ENCODE peak calls at places on chromosomes 2 and 18, in four cellular contexts. I is K562, U is IMR-90, Z is endothelial cell of umbilical vein. H is an unnamed sample.

GRCh38 chr2:37507069-37507410 is 162.6 kb downstream of the QPCT start:
- DNase-seq in I (no peak), U (no peak), Z (no peak), H (no peak)

GRCh38 chr2:130744287-130745117 is 10.8 kb upstream of the AMER3 start:
- DNase-seq in I (no peak), U (no peak), Z (no peak), H (no peak)

GRCh38 chr2:200705305-200705985 is 106.3 kb upstream of the BZW1 start:
- DNase-seq in I (peak), U (peak), Z (no peak), H (no peak)

GRCh38 chr2:158539176-158539895 is 82.6 kb downstream of the PKP4 start:
- DNase-seq in I (peak), U (peak), Z (peak), H (no peak)

GRCh38 chr2:222743263-222743865 is 71.9 kb downstream of the MOGAT1 start:
- DNase-seq in I (no peak), U (no peak), Z (peak), H (no peak)

GRCh38 chr2:68645523-68645922 is 2.1 kb downstream of the PROKR1 start:
- DNase-seq in I (no peak), U (peak), Z (no peak), H (no peak)

GRCh38 chr2:55454121-55454520 is 34.5 kb upstream of the CCDC88A start:
- DNase-seq in I (no peak), U (no peak), Z (no peak), H (no peak)

GRCh38 chr2:74261204-74261864 is 62.9 kb downstream of the MTHFD2 start:
- DNase-seq in I (no peak), U (no peak), Z (peak), H (no peak)

GRCh38 chr18:8834837-8835236 is 129.5 kb downstream of the MTCL1 start:
- DNase-seq in I (peak), U (no peak), Z (no peak), H (no peak)

GRCh38 chr2:25207078-25207545 is 38.7 kb upstream of the POMC start:
- DNase-seq in I (no peak), U (no peak), Z (no peak), H (no peak)

GRCh38 chr2:123502926-123503325 is 522.2 kb upstream of the CNTNAP5 start:
- DNase-seq in I (no peak), U (no peak), Z (no peak), H (no peak)

GRCh38 chr18:33020877-33021276 is 248.1 kb upstream of the KLHL14 start:
- DNase-seq in I (no peak), U (no peak), Z (no peak), H (no peak)

GRCh38 chr18:37299471-37300304 is 265.9 kb downstream of the CELF4 start:
- DNase-seq in I (peak), U (peak), Z (peak), H (peak)

GRCh38 chr2:58606799-58607198 is 365.7 kb upstream of the FANCL start:
- DNase-seq in I (peak), U (peak), Z (no peak), H (no peak)

GRCh38 chr2:145760781-145761649 is 1241.1 kb upstream of the ZEB2 start:
- DNase-seq in I (no peak), U (peak), Z (peak), H (no peak)

GRCh38 chr2:137706786-137707613 is 257.3 kb upstream of the HNMT start:
- DNase-seq in I (no peak), U (no peak), Z (no peak), H (no peak)

GRCh38 chr2:207042155-207042554 is 102.8 kb downstream of the CPO start:
- DNase-seq in I (no peak), U (peak), Z (no peak), H (no peak)

GRCh38 chr2:15810451-15811150 is 129.7 kb upstream of the MYCN start:
- DNase-seq in I (no peak), U (no peak), Z (no peak), H (no peak)

GRCh38 chr2:70789304-70790078 is 952 bp downstream of the FIGLA start:
- DNase-seq in I (peak), U (peak), Z (peak), H (no peak)

GRCh38 chr2:241852981-241853631 is 5.6 kb downstream of the PDCD1 start:
- DNase-seq in I (no peak), U (no peak), Z (no peak), H (no peak)

GRCh38 chr2:158486150-158486969 is 29.6 kb downstream of the PKP4 start:
- DNase-seq in I (no peak), U (peak), Z (no peak), H (no peak)

GRCh38 chr18:79610461-79611039 is 69.1 kb upstream of the CTDP1 start:
- DNase-seq in I (peak), U (no peak), Z (no peak), H (no peak)

GRCh38 chr18:59715966-59716369 is 18.7 kb upstream of the CCBE1 start:
- DNase-seq in I (no peak), U (peak), Z (peak), H (no peak)

DNA sequence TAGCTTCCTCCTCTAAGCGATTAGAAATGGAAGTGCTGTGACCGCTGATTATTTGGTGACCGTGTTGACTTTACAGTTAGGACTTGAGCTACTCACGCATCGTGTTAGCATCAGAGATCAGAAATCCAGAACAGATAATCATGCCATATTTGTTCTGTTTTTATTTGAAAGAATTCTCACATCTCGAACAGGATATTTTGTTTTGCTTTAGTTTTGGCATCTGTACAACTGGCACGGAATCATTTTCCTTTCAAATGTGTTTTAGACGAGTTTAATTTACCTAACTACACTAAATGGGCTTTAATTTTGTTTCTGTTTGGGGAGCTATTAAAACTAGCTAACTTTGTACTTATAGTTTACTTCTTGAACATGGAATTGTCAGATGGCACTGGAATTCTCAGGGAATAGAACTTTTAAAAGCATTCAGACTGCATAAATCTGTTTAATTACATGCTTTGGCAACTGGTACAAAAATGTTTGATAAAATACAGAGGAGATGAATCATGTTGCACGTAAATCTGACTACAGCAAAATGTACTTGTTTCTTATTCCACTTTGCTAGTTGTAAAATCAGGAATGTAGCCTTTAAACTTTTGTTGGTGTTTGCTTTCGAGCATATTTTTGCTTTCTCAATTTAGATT is 1.4 kb downstream of the ITPRID2 start:
- DNase-seq in I (no peak), U (peak), Z (peak), H (no peak)
- H2AFZ ChIP-seq in I (peak), U (peak), Z (peak), H (peak)

DNA sequence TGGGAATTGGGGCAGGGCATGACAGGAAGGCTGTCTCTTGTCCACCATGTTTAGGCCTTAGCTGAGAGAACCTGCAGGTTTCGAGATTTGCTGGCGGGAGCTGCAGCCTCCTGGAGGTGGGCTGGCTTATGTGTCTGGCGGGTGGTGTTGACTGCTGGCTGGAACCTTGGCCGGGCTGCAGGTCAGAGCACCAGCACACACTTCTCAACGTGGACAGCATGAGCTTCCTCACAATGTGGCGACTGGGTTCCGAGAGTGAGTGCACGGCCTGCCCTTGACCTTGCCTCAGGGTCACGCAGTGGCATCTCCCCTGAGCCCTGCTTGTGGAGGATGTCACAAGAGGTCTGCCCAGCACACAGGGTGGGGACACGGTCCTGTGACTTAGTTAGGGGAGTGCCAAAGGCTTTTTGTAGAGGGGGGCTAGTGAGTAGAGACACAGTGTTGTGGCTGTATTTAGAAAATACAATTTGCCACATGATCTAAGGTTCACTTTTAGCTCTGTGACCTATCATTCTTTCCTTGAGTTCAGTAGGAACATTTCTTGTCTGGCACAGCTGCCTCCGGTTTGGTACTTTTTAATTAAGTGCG is 134.8 kb downstream of the SEPTIN10 start:
- DNase-seq in I (no peak), U (no peak), Z (no peak), H (no peak)
- TF ChIP-seq CTCF in I (no peak), U (no peak), Z (no peak), H (no peak)

DNA sequence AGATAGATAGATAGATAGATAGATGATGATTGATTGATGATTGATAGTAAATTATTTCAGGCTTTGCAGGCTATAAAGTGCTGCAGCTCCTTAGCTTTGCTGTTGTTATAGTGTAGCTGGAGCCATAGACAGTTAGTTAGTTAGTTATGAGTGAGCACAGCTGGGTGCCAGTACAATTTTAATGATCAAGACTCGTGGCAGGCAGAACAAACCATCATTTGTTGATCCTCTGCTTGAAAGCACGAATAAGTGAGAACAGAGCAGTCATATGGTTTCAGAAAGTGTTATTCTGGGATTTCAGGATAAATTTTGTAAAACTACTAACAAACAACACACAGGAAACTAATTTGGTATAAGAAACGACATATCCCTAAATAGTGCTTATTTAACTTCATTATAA is 53.9 kb downstream of the THOC1 start:
- DNase-seq in I (no peak), U (no peak), Z (no peak), H (no peak)
- TF ChIP-seq FOS in I (no peak), U (no peak), Z (no peak), H (no peak)

DNA sequence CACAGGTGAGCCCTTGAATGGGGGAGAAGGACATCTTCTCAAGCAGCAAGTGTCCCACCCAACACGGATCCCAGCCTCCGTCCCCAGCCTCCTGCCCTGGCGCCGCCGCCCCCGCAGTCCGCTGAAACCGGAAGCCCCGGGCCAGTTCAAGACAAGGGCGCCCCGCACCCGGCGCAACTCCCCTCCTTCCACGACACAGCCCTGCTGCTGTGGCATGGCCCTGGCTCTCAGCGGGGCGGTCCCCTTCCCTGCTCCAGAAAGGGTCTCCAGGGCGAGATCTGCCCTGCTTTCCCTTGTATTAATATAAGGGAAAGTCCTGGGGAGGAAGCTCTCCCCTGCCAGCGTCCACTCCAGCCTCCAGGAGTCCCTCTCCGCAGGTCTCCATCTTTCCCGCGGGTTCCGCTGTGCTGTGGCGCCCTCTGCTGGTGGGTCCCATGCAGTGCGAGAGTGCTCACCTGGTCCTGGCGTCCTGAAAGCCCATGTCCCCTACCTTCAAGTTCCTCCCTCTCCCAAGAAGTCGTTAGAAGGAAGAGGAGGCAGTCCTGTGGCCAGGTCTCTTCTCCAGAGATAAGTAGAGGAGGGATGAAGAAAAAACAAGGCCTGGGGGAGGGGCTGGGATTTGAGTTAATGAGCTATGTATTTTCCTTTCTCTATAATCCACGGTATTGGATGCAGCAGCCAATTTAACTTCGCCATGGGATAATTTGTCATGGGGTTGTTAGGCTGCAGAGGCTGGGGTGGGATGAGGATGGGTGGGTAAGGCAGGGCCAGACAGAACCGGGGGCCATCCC is 176.0 kb downstream of the SMAD2 start:
- DNase-seq in I (peak), U (no peak), Z (peak), H (no peak)
- H2AFZ ChIP-seq in I (peak), U (peak), Z (no peak), H (no peak)

DNA sequence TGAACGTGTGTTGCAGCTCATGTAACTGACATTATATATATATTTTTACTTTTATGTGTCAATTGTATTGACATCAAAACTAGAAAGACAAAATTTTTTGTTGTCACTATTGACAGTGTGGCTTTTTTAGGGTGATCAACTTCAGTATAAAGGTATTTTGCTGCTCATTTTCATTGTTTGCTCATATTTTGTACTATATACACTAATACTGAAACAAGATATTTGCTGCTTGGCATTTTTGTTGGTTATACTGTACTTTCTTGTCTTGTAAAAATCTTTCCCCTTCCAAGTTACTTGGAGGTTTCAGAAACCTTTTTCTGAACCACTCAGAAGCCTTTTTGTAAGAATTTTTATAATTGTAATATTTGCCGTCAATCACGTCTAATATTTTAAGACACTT is 16.5 kb downstream of the AFTPH start:
- DNase-seq in I (no peak), U (no peak), Z (no peak), H (no peak)
- TF ChIP-seq CTCF in I (no peak), U (no peak), Z (no peak), H (no peak)

GRCh38 chr2:144516417-144516980 is 3.4 kb downstream of the ZEB2 start:
- DNase-seq in I (peak), U (no peak), Z (peak), H (no peak)

GRCh38 chr2:144517825-144518699 is 1.9 kb downstream of the ZEB2 start:
- DNase-seq in I (peak), U (no peak), Z (no peak), H (no peak)

GRCh38 chr2:144518744-144519596 is 949 bp downstream of the ZEB2 start:
- DNase-seq in I (peak), U (no peak), Z (peak), H (peak)

GRCh38 chr2:144515694-144516416 is 4.1 kb downstream of the ZEB2 start:
- DNase-seq in I (peak), U (no peak), Z (peak), H (no peak)

GRCh38 chr2:144516981-144517824 is 2.7 kb downstream of the ZEB2 start:
- DNase-seq in I (peak), U (peak), Z (peak), H (no peak)
- TF ChIP-seq FOS in I (no peak), U (peak), Z (peak), H (no peak)

DNA sequence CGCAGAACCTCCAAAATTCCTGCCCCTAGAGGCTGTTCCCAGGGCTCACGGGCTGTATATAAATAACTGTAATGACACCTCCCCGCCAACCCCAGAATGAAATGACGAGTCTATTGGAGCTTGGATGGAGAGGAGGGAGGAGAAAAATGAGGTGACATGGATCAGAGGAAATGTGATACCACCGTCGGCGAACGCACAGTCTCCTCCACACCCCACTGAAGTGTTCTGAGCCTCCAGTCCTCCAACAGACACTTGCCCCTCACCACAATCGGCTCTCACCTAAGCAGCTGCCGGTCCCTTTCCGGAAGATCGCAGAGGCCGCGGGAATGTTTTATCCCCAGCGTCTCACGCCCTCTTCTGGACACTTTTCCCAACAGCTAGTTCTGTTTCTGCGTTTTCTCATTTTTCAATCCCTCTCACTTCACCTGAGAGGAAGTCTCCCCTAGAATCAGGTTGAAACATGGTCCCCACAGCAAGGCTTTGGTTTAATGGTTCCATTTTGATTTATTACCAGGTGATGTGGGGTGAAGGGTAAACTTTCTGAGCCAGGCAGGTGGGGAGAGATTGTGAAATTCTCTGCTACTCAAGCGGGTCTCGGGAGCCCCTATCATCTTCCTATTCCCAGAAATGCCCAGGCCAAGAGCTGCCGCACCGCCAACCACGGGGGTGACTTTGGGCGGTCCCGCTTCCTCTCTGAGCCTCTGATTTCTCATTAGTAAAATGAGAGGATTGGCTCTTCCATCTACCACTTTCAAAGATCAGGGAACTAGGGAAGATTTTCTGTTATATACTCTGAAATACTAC is 9.1 kb upstream of the MYO5B start:
- DNase-seq in I (peak), U (peak), Z (peak), H (no peak)
- H2AFZ ChIP-seq in I (peak), U (peak), Z (peak), H (no peak)

GRCh38 chr2:26438526-26438925 is 36.8 kb downstream of the DRC1 start:
- DNase-seq in I (no peak), U (peak), Z (no peak), H (no peak)
- TF ChIP-seq CTCF in I (no peak), U (no peak), Z (no peak), H (no peak)